ENCODE peak calls at places on chromosome 3, in five cellular contexts. One of them, this sample, is unnamed. For H3K27me3, the result is how much of the 10 kb centered on the place peaks cover.

GRCh38 chr3:156604642-156605144 is 49.8 kb upstream of the SSR3 start:
- DNase-seq in sigmoid colon: no peak
- DNase-seq in esophagus squamous epithelium: no peak
- DNase-seq in CD8-positive, alpha-beta T cell: no peak
- DNase-seq in HCT116: no peak
- DNase-seq in this sample: no peak

GRCh38 chr3:16204751-16205150 is 30.3 kb downstream of the GALNT15 start:
- DNase-seq in sigmoid colon: no peak
- DNase-seq in CD8-positive, alpha-beta T cell: no peak
- DNase-seq in esophagus squamous epithelium: no peak
- DNase-seq in HCT116: no peak
- DNase-seq in this sample: no peak

GRCh38 chr3:56864090-56864489 is 62.3 kb upstream of the ARHGEF3 start:
- DNase-seq in sigmoid colon: no peak
- DNase-seq in HCT116: no peak
- DNase-seq in CD8-positive, alpha-beta T cell: no peak
- DNase-seq in esophagus squamous epithelium: no peak
- DNase-seq in this sample: no peak

GRCh38 chr3:11567516-11568467 is 75.9 kb downstream of the VGLL4 start:
- DNase-seq in HCT116: peak
- DNase-seq in CD8-positive, alpha-beta T cell: no peak
- DNase-seq in sigmoid colon: no peak
- DNase-seq in esophagus squamous epithelium: no peak
- DNase-seq in this sample: no peak

GRCh38 chr3:112130638-112130993 is 2.4 kb downstream of the GCSAM start:
- DNase-seq in HCT116: no peak
- DNase-seq in esophagus squamous epithelium: no peak
- DNase-seq in CD8-positive, alpha-beta T cell: no peak
- DNase-seq in sigmoid colon: no peak
- DNase-seq in this sample: no peak

GRCh38 chr3:157103860-157104259 is 56.1 kb downstream of the CCNL1 start:
- DNase-seq in sigmoid colon: no peak
- DNase-seq in esophagus squamous epithelium: no peak
- DNase-seq in HCT116: no peak
- DNase-seq in CD8-positive, alpha-beta T cell: no peak
- DNase-seq in this sample: no peak

GRCh38 chr3:88000853-88001252 is 58.0 kb downstream of the CGGBP1 start:
- DNase-seq in esophagus squamous epithelium: no peak
- DNase-seq in sigmoid colon: no peak
- DNase-seq in HCT116: no peak
- DNase-seq in CD8-positive, alpha-beta T cell: peak
- DNase-seq in this sample: no peak

GRCh38 chr3:156217674-156218352 is 97.4 kb downstream of the KCNAB1 start:
- DNase-seq in sigmoid colon: no peak
- DNase-seq in esophagus squamous epithelium: no peak
- DNase-seq in CD8-positive, alpha-beta T cell: no peak
- DNase-seq in HCT116: no peak
- DNase-seq in this sample: no peak

GRCh38 chr3:142888099-142888483 is 792 bp downstream of the PCOLCE2 start:
- DNase-seq in sigmoid colon: no peak
- DNase-seq in HCT116: peak
- DNase-seq in esophagus squamous epithelium: no peak
- DNase-seq in CD8-positive, alpha-beta T cell: no peak
- DNase-seq in this sample: no peak

GRCh38 chr3:190101320-190102117 is 19.2 kb downstream of the P3H2 start:
- DNase-seq in HCT116: no peak
- DNase-seq in sigmoid colon: no peak
- DNase-seq in esophagus squamous epithelium: no peak
- DNase-seq in CD8-positive, alpha-beta T cell: no peak
- DNase-seq in this sample: no peak

GRCh38 chr3:156711113-156711512 is 36.7 kb downstream of the TIPARP start:
- DNase-seq in sigmoid colon: no peak
- DNase-seq in HCT116: no peak
- DNase-seq in CD8-positive, alpha-beta T cell: no peak
- DNase-seq in esophagus squamous epithelium: no peak
- DNase-seq in this sample: no peak

GRCh38 chr3:123341871-123342630 is 106.8 kb downstream of the ADCY5 start:
- DNase-seq in CD8-positive, alpha-beta T cell: no peak
- DNase-seq in sigmoid colon: peak
- DNase-seq in HCT116: no peak
- DNase-seq in esophagus squamous epithelium: no peak
- DNase-seq in this sample: no peak

GRCh38 chr3:21573291-21573690 is 177.7 kb downstream of the ZNF385D start:
- DNase-seq in sigmoid colon: no peak
- DNase-seq in HCT116: no peak
- DNase-seq in CD8-positive, alpha-beta T cell: no peak
- DNase-seq in esophagus squamous epithelium: no peak
- DNase-seq in this sample: no peak

GRCh38 chr3:52029535-52029934 is 26.8 kb downstream of the DUSP7 start:
- DNase-seq in esophagus squamous epithelium: no peak
- DNase-seq in CD8-positive, alpha-beta T cell: no peak
- DNase-seq in sigmoid colon: no peak
- DNase-seq in HCT116: no peak
- DNase-seq in this sample: no peak

GRCh38 chr3:48502121-48502520 is 1.9 kb downstream of the SHISA5 start:
- DNase-seq in HCT116: no peak
- DNase-seq in esophagus squamous epithelium: no peak
- DNase-seq in sigmoid colon: no peak
- DNase-seq in CD8-positive, alpha-beta T cell: no peak
- DNase-seq in this sample: no peak

GRCh38 chr3:48504051-48504946 is at the start of gene SHISA5:
- DNase-seq in CD8-positive, alpha-beta T cell: peak
- DNase-seq in esophagus squamous epithelium: no peak
- DNase-seq in sigmoid colon: peak
- DNase-seq in HCT116: no peak
- DNase-seq in this sample: no peak

GRCh38 chr3:48501196-48501595 is 2.8 kb downstream of the SHISA5 start:
- DNase-seq in sigmoid colon: no peak
- DNase-seq in esophagus squamous epithelium: no peak
- DNase-seq in CD8-positive, alpha-beta T cell: no peak
- DNase-seq in HCT116: no peak
- DNase-seq in this sample: no peak

GRCh38 chr3:48503406-48504050 is 446 bp downstream of the SHISA5 start:
- DNase-seq in HCT116: no peak
- DNase-seq in esophagus squamous epithelium: no peak
- DNase-seq in sigmoid colon: peak
- DNase-seq in CD8-positive, alpha-beta T cell: no peak
- DNase-seq in this sample: no peak

GRCh38 chr3:48502728-48503168 is 1.2 kb downstream of the SHISA5 start:
- DNase-seq in HCT116: no peak
- DNase-seq in CD8-positive, alpha-beta T cell: no peak
- DNase-seq in sigmoid colon: peak
- DNase-seq in esophagus squamous epithelium: no peak
- DNase-seq in this sample: no peak
- H3K4me3 ChIP-seq in HCT116: no peak
- H3K4me3 ChIP-seq in CD8-positive, alpha-beta T cell: no peak
- H3K4me3 ChIP-seq in sigmoid colon: peak
- H3K4me3 ChIP-seq in esophagus squamous epithelium: peak
- H3K4me3 ChIP-seq in this sample: peak

GRCh38 chr3:49352286-49352685 is 5.9 kb downstream of the GPX1 start:
- DNase-seq in sigmoid colon: no peak
- DNase-seq in HCT116: no peak
- DNase-seq in esophagus squamous epithelium: no peak
- DNase-seq in CD8-positive, alpha-beta T cell: no peak
- DNase-seq in this sample: no peak
- H3K27ac ChIP-seq in sigmoid colon: peak
- H3K27ac ChIP-seq in HCT116: no peak
- H3K27ac ChIP-seq in esophagus squamous epithelium: peak
- H3K27ac ChIP-seq in CD8-positive, alpha-beta T cell: no peak
- H3K27ac ChIP-seq in this sample: peak

DNA sequence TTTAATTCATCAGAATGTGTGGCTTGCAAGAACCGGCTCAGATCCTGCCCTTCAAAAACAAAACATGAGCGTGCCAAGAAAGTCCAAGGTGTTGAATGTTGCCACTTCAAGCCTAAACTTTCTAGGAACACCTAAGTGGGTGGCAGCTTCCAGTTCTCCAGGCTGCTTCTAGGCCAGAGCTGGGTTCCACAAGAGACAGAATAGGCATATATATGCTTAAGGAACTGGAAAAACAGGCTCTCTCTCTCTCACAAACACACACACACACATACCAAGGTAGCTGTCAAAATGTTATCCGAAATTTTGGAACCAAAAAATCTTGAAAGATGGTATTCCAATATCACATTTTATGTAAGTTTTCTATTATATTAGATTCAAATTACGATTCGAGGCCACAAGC is 873 bp upstream of the ADIPOQ start:
- DNase-seq in esophagus squamous epithelium: no peak
- DNase-seq in sigmoid colon: no peak
- DNase-seq in HCT116: no peak
- DNase-seq in CD8-positive, alpha-beta T cell: no peak
- DNase-seq in this sample: no peak
- H3K27me3 ChIP-seq in esophagus squamous epithelium: half or more
- H3K27me3 ChIP-seq in sigmoid colon: under half
- H3K27me3 ChIP-seq in HCT116: under half
- H3K27me3 ChIP-seq in CD8-positive, alpha-beta T cell: under half
- H3K27me3 ChIP-seq in this sample: under half

GRCh38 chr3:126267976-126268615 is 87.7 kb upstream of the ALDH1L1 start:
- DNase-seq in HCT116: no peak
- DNase-seq in sigmoid colon: peak
- DNase-seq in esophagus squamous epithelium: no peak
- DNase-seq in CD8-positive, alpha-beta T cell: no peak
- DNase-seq in this sample: no peak
- H3K4me3 ChIP-seq in HCT116: peak
- H3K4me3 ChIP-seq in sigmoid colon: peak
- H3K4me3 ChIP-seq in esophagus squamous epithelium: peak
- H3K4me3 ChIP-seq in CD8-positive, alpha-beta T cell: no peak
- H3K4me3 ChIP-seq in this sample: peak

DNA sequence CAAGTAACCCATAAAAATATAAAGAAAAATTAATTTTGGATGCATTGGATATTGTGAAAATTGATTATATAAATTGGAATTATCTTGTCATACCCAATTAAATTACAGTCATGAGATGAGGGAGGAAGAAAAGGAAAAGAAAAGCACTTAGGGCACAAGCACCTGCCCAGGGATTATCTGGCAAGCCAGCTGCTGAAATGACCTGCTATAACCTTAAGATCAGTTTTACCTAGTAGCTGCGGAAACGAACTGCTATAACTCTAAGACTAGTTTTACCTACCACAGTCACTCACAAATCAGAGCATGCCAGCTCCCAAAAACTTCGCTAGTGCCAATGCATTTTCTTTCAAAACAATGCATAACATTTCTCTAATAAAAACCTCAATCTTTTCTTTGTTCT is 26.2 kb downstream of the LRRFIP2 start:
- DNase-seq in esophagus squamous epithelium: no peak
- DNase-seq in sigmoid colon: no peak
- DNase-seq in HCT116: no peak
- DNase-seq in CD8-positive, alpha-beta T cell: no peak
- DNase-seq in this sample: no peak
- H3K27ac ChIP-seq in esophagus squamous epithelium: no peak
- H3K27ac ChIP-seq in sigmoid colon: no peak
- H3K27ac ChIP-seq in HCT116: no peak
- H3K27ac ChIP-seq in CD8-positive, alpha-beta T cell: no peak
- H3K27ac ChIP-seq in this sample: no peak

This sample was measured in AG04450.